ENCODE peak calls at places on chromosome 18, in five cellular contexts. N, Q, A, E and O are unnamed samples.

GRCh38 chr18:63708650-63709049 is 5.9 kb downstream of the SERPINB11 start:
- DNase-seq in N (no peak), Q (no peak), A (no peak), E (no peak), O (no peak)

GRCh38 chr18:73647391-73647790 is 500.2 kb downstream of the FBXO15 start:
- DNase-seq in N (no peak), Q (no peak), A (no peak), E (no peak), O (no peak)

GRCh38 chr18:26579941-26580618 is 31.7 kb upstream of the KCTD1 start:
- DNase-seq in N (no peak), Q (peak; percentile 76), A (no peak), E (peak; percentile 27), O (no peak)

GRCh38 chr18:58887613-58887963 is 22.9 kb downstream of the ZNF532 start:
- DNase-seq in N (peak; percentile 81), Q (peak; percentile 46), A (no peak), E (peak; percentile 67), O (no peak)

GRCh38 chr18:26919656-26920055 is 54.1 kb upstream of the AQP4 start:
- DNase-seq in N (no peak), Q (peak; percentile 45), A (no peak), E (no peak), O (no peak)

GRCh38 chr18:54607213-54607934 is 16.3 kb downstream of the DYNAP start:
- DNase-seq in N (no peak), Q (no peak), A (no peak), E (peak; percentile 38), O (no peak)

GRCh38 chr18:74652392-74652988 is 54.8 kb downstream of the ZNF407 start:
- DNase-seq in N (no peak), Q (no peak), A (no peak), E (no peak), O (no peak)

GRCh38 chr18:39742015-39742466 is 2176.4 kb upstream of the CELF4 start:
- DNase-seq in N (no peak), Q (no peak), A (no peak), E (no peak), O (no peak)

GRCh38 chr18:14914126-14914525 is 166.2 kb downstream of the ANKRD30B start:
- DNase-seq in N (no peak), Q (no peak), A (no peak), E (no peak), O (no peak)

GRCh38 chr18:12686100-12686499 is 16.4 kb downstream of the CEP76 start:
- DNase-seq in N (no peak), Q (no peak), A (no peak), E (no peak), O (no peak)

GRCh38 chr18:8890957-8891464 is 185.7 kb downstream of the MTCL1 start:
- DNase-seq in N (no peak), Q (no peak), A (peak; percentile 14), E (no peak), O (no peak)

GRCh38 chr18:35694803-35695202 is 113.3 kb downstream of the GALNT1 start:
- DNase-seq in N (no peak), Q (no peak), A (no peak), E (no peak), O (no peak)

GRCh38 chr18:12423393-12423792 is 15.7 kb downstream of the PRELID3A start:
- DNase-seq in N (no peak), Q (no peak), A (no peak), E (no peak), O (no peak)

GRCh38 chr18:7567487-7568425 is 640 bp downstream of the PTPRM start:
- DNase-seq in N (no peak), Q (peak; percentile 65), A (peak; percentile 59), E (peak; percentile 27), O (no peak)

GRCh38 chr18:44130365-44130942 is 550.2 kb upstream of the SETBP1 start:
- DNase-seq in N (peak; percentile 5), Q (no peak), A (peak; percentile 45), E (peak; percentile 10), O (no peak)

GRCh38 chr18:45019469-45019868 is 338.8 kb downstream of the SETBP1 start:
- DNase-seq in N (no peak), Q (no peak), A (no peak), E (no peak), O (no peak)

GRCh38 chr18:2173464-2173863 is 397.8 kb downstream of the METTL4 start:
- DNase-seq in N (peak; percentile 22), Q (no peak), A (no peak), E (no peak), O (no peak)

DNA sequence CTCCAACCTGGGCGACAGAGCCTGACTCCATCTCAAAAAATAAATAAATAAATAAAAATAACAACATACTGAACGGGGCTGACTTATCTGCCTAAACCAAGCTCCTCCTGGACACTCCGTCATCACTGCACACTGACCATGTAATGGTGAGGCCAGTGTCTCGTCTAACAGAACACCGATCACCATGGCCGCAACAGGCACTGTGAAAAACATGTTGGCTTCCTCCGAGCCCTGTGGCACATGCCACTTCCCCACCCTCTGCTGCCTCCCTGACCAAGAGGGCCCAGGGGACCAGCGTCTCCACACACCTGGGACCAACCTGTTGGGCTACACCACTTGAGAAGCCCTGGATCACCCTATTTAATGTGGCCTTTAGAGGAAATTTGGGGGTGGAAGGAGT is 33.9 kb downstream of the ZNF516 start:
- DNase-seq in N (no peak), Q (peak; percentile 21), A (no peak), E (no peak), O (no peak)
- TF ChIP-seq CTCF in N (no peak), Q (no peak), A (no peak), E (no peak), O (no peak)

GRCh38 chr18:56645415-56646016 is 5.6 kb upstream of the WDR7 start:
- DNase-seq in N (no peak), Q (no peak), A (no peak), E (no peak), O (no peak)
- TF ChIP-seq CTCF in N (peak; percentile 57), Q (no peak), A (peak; percentile 33), E (peak; percentile 45), O (peak; percentile 50)

DNA sequence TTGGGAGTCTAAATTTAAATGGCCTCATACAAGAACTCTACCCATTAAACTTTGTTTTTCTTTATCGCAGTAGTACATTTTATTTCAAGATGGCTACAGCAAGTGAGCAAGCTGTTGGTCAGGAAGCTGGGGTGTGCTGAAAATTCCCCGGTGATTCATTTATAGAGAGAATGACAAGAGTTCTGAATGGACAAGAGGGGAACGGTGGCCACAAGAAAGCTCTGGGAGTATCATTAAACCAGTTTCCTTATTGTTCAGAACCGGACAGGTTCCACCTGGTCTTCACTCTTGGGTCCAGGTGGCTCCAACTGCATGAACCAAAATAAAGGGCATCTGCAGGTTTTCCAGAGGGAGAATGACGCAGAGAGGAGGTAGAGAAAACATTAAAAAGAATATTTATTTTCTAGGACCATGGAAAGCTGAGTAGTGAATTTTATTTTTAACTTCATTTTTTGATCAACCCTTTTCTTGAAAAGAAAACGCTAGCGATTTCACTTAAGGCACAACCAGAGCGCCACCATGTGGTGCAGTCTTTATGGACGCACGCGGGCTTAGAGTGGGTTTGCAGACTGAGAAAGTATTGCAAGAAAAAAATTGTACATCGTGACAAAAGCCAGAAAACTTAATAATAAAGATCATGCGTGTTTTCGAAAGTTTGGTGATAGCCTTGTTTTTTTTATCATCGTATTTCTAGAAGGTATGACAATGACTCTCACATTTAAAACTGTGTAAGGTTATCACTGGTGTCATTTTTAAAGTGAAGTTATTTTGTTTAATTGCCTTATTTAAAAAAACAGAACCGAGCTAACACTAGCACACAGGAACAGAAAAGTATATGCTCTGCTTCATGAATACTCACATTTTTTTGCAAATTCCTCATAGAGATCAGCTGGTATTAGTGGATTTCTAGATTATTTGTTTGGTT is 97.9 kb upstream of the NOL4 start:
- DNase-seq in N (peak; percentile 3), Q (peak; percentile 36), A (peak; percentile 67), E (peak; percentile 55), O (no peak)
- TF ChIP-seq CTCF in N (peak; percentile 79), Q (no peak), A (peak; percentile 84), E (peak; percentile 56), O (peak; percentile 88)

DNA sequence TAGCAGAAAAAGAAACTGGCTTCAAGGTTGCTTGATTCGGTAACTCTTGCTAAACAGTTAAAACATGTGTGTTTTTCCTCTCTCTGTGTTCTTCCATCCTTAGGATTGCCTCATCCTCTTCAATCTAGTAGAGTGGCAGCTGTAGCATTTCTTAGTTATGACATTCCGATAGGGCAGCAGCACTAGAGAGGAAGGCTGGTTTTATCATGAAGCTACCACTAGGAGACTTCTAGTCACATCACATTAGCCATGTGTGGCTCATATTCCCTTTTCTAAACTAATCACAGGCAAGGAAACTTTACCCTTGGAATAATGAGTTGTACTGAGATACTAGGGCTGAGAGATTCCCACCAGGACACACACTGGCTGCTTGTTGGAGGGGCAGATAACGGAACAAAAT is 187.6 kb downstream of the DOK6 start:
- DNase-seq in N (no peak), Q (no peak), A (no peak), E (no peak), O (no peak)
- TF ChIP-seq CTCF in N (no peak), Q (no peak), A (no peak), E (no peak), O (no peak)

GRCh38 chr18:46622999-46623398 is 34.0 kb downstream of the LOXHD1 start:
- DNase-seq in N (no peak), Q (no peak), A (no peak), E (no peak), O (no peak)
- TF ChIP-seq CTCF in N (peak; percentile 4), Q (no peak), A (no peak), E (no peak), O (peak; percentile 10)

GRCh38 chr18:32470713-32471633 is at the start of gene GAREM1:
- DNase-seq in N (peak; percentile 60), Q (peak; percentile 92), A (peak; percentile 93), E (peak; percentile 96), O (peak; percentile 92)
- TF ChIP-seq CTCF in N (no peak), Q (no peak), A (no peak), E (peak; percentile 65), O (peak; percentile 50)

DNA sequence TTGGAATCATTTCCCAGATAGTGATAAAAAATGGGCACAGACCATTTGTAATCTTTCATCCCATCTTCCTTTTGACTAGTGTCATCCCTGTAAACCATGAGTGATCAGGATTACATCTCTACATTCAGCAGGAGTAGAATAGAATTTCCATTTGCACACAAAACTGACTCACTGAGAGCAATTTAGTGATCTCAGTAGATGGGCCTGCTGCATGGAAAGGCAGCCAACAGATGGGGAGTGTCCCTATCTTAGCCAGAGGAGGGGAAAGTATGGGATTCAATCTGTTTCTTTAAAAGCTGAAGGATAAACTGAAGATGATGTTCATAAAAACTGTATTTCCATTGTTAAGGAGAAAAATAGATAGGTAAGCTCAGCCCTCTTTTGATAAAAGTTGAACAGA is 441.7 kb downstream of the ZNF521 start:
- DNase-seq in N (no peak), Q (no peak), A (no peak), E (no peak), O (no peak)
- TF ChIP-seq CTCF in N (no peak), Q (no peak), A (no peak), E (no peak), O (no peak)